ENCODE peak calls at places on chromosomes 4 and X, in nine cellular contexts. H is GM23338; L is right atrium auricular region; M is substantia nigra; I is HCEC 1CT; Z is astrocyte of the spinal cord; X is cerebellar nuclear complex; A is bronchial epithelial cell; T is naive thymus-derived CD4-positive, alpha-beta T cell. F is an unnamed sample.

GRCh38 chr4:42411803-42412202 is 14.5 kb downstream of the SHISA3 start:
- DNase-seq in H (no peak), L (no peak), M (no peak), I (no peak), Z (peak), X (no peak), A (peak), T (no peak), F (no peak)

GRCh38 chrX:75547783-75548182 is 24.9 kb upstream of the ZDHHC15 start:
- DNase-seq in H (no peak), L (peak), M (no peak), I (no peak), Z (no peak), X (no peak), A (peak), T (no peak), F (no peak)

GRCh38 chr4:185587444-185588161 is 52.3 kb upstream of the PDLIM3 start:
- DNase-seq in H (peak), L (no peak), M (no peak), I (no peak), Z (no peak), X (peak), A (no peak), T (peak), F (no peak)

GRCh38 chr4:1249731-1250526 is 999 bp upstream of the CTBP1 start:
- DNase-seq in H (peak), L (peak), M (no peak), I (no peak), Z (peak), X (no peak), A (peak), T (no peak), F (no peak)

GRCh38 chrX:80876877-80877276 is 67.2 kb upstream of the BRWD3 start:
- DNase-seq in H (peak), L (no peak), M (no peak), I (peak), Z (peak), X (no peak), A (peak), T (no peak), F (peak)

GRCh38 chrX:107576841-107577240 is 51.5 kb upstream of the PRPS1 start:
- DNase-seq in H (no peak), L (no peak), M (no peak), I (no peak), Z (no peak), X (no peak), A (no peak), T (no peak), F (no peak)

GRCh38 chr4:85741921-85742591 is 267.1 kb downstream of the ARHGAP24 start:
- DNase-seq in H (no peak), L (no peak), M (peak), I (no peak), Z (no peak), X (peak), A (no peak), T (no peak), F (no peak)

GRCh38 chrX:7582191-7582590 is 260.8 kb upstream of the VCX start:
- DNase-seq in H (no peak), L (no peak), M (no peak), I (no peak), Z (no peak), X (no peak), A (no peak), T (no peak), F (no peak)

GRCh38 chrX:64758047-64758446 is 218.2 kb downstream of the ZC4H2 start:
- DNase-seq in H (no peak), L (no peak), M (no peak), I (no peak), Z (no peak), X (no peak), A (no peak), T (no peak), F (no peak)

GRCh38 chr4:162056947-162057346 is 106.9 kb downstream of the FSTL5 start:
- DNase-seq in H (peak), L (no peak), M (no peak), I (no peak), Z (no peak), X (peak), A (no peak), T (no peak), F (no peak)

GRCh38 chrX:16603822-16604221 is 46.1 kb upstream of the S100G start:
- DNase-seq in H (no peak), L (no peak), M (no peak), I (no peak), Z (no peak), X (no peak), A (peak), T (no peak), F (no peak)

GRCh38 chr4:86892639-86892965 is 380 bp upstream of the C4orf36 start:
- DNase-seq in H (no peak), L (no peak), M (no peak), I (no peak), Z (no peak), X (no peak), A (no peak), T (no peak), F (no peak)

F was measured in NB4.